ENCODE peak calls at places on chromosomes 2 and 18, in eight cellular contexts. L is HepG2, W is GM23338, K is K562, U is HCT116, R is Panc1, C is GM12878, F is SK-N-SH. X is an unnamed sample.

GRCh38 chr2:186349508-186349907 is 136.6 kb upstream of the ZC3H15 start:
- DNase-seq in L (no peak), W (no peak), K (no peak), U (peak), R (peak), C (no peak), F (no peak), X (peak)

GRCh38 chr2:237413293-237414055 is 490 bp downstream of the COL6A3 start:
- DNase-seq in L (no peak), W (no peak), K (no peak), U (no peak), R (no peak), C (no peak), F (no peak), X (no peak)

GRCh38 chr2:42376758-42377157 is 15.7 kb upstream of the COX7A2L start:
- DNase-seq in L (no peak), W (no peak), K (no peak), U (no peak), R (no peak), C (no peak), F (no peak), X (no peak)

GRCh38 chr2:168402531-168402930 is 53.5 kb upstream of the CERS6 start:
- DNase-seq in L (no peak), W (no peak), K (no peak), U (no peak), R (no peak), C (no peak), F (no peak), X (no peak)

GRCh38 chr18:13538630-13539029 is 187.7 kb downstream of the FAM210A start:
- DNase-seq in L (no peak), W (no peak), K (no peak), U (no peak), R (no peak), C (no peak), F (no peak), X (no peak)

GRCh38 chr2:98871506-98871905 is 64.5 kb downstream of the CRACDL start:
- DNase-seq in L (no peak), W (no peak), K (no peak), U (no peak), R (no peak), C (no peak), F (no peak), X (no peak)

GRCh38 chr2:107334311-107334710 is 448.3 kb upstream of the ST6GAL2 start:
- DNase-seq in L (no peak), W (no peak), K (no peak), U (no peak), R (no peak), C (no peak), F (no peak), X (no peak)

GRCh38 chr2:5693288-5694015 is 1.3 kb downstream of the SOX11 start:
- DNase-seq in L (no peak), W (peak), K (no peak), U (no peak), R (no peak), C (no peak), F (peak), X (no peak)

GRCh38 chr2:2229898-2230817 is 100.9 kb downstream of the MYT1L start:
- DNase-seq in L (no peak), W (no peak), K (no peak), U (no peak), R (no peak), C (no peak), F (peak), X (no peak)

GRCh38 chr2:160533482-160533881 is 39.9 kb upstream of the RBMS1 start:
- DNase-seq in L (no peak), W (no peak), K (no peak), U (no peak), R (no peak), C (no peak), F (no peak), X (no peak)

GRCh38 chr2:15158117-15158516 is 403.0 kb downstream of the NBAS start:
- DNase-seq in L (no peak), W (peak), K (no peak), U (no peak), R (no peak), C (no peak), F (no peak), X (no peak)

GRCh38 chr2:216690451-216691209 is 4.7 kb downstream of the IGFBP5 start:
- DNase-seq in L (no peak), W (peak), K (no peak), U (no peak), R (no peak), C (no peak), F (no peak), X (no peak)

GRCh38 chr2:170771049-170771937 is 1.1 kb downstream of the ERICH2 start:
- DNase-seq in L (peak), W (peak), K (peak), U (peak), R (no peak), C (no peak), F (no peak), X (peak)

GRCh38 chr2:74690571-74690970 is 36.5 kb downstream of the SEMA4F start:
- DNase-seq in L (peak), W (peak), K (peak), U (peak), R (peak), C (peak), F (peak), X (peak)

GRCh38 chr2:128386066-128386465 is 67.4 kb upstream of the HS6ST1 start:
- DNase-seq in L (no peak), W (no peak), K (no peak), U (no peak), R (no peak), C (no peak), F (no peak), X (no peak)

GRCh38 chr18:32831781-32832180 is 59.0 kb upstream of the KLHL14 start:
- DNase-seq in L (no peak), W (no peak), K (no peak), U (no peak), R (no peak), C (no peak), F (no peak), X (no peak)

GRCh38 chr18:47184419-47185050 is 8.4 kb upstream of the IER3IP1 start:
- DNase-seq in L (peak), W (peak), K (peak), U (peak), R (no peak), C (no peak), F (no peak), X (peak)

GRCh38 chr2:234919711-234920110 is 32.1 kb upstream of the SH3BP4 start:
- DNase-seq in L (no peak), W (no peak), K (no peak), U (no peak), R (no peak), C (no peak), F (no peak), X (no peak)

GRCh38 chr2:121489284-121489683 is 41.4 kb upstream of the RNU4ATAC start:
- DNase-seq in L (peak), W (no peak), K (no peak), U (no peak), R (no peak), C (peak), F (no peak), X (no peak)

GRCh38 chr2:162989507-162989906 is 150.9 kb upstream of the KCNH7 start:
- DNase-seq in L (no peak), W (peak), K (no peak), U (no peak), R (no peak), C (no peak), F (no peak), X (no peak)

GRCh38 chr2:194723446-194723845 is 933.6 kb upstream of the SLC39A10 start:
- DNase-seq in L (no peak), W (no peak), K (no peak), U (no peak), R (no peak), C (no peak), F (no peak), X (no peak)

GRCh38 chr2:29130295-29130694 is 15.1 kb downstream of the CLIP4 start:
- DNase-seq in L (peak), W (peak), K (peak), U (no peak), R (no peak), C (no peak), F (no peak), X (peak)

GRCh38 chr2:37676274-37676673 is 4.8 kb upstream of the CDC42EP3 start:
- DNase-seq in L (no peak), W (peak), K (no peak), U (peak), R (no peak), C (no peak), F (no peak), X (no peak)

GRCh38 chr2:109560265-109560664 is 53.5 kb downstream of the SEPTIN10 start:
- DNase-seq in L (no peak), W (no peak), K (no peak), U (no peak), R (no peak), C (no peak), F (no peak), X (no peak)

GRCh38 chr2:102094917-102095316 is 47.6 kb upstream of the IL1R1 start:
- DNase-seq in L (peak), W (no peak), K (peak), U (peak), R (peak), C (no peak), F (no peak), X (peak)

GRCh38 chr2:111896007-111896406 is 2.4 kb upstream of the MERTK start:
- DNase-seq in L (no peak), W (peak), K (peak), U (no peak), R (no peak), C (no peak), F (no peak), X (no peak)

GRCh38 chr2:234329202-234329930 is 167.5 kb downstream of the ARL4C start:
- DNase-seq in L (no peak), W (no peak), K (no peak), U (no peak), R (no peak), C (no peak), F (no peak), X (no peak)

GRCh38 chr2:197244349-197244748 is 66.2 kb downstream of the ANKRD44 start:
- DNase-seq in L (no peak), W (no peak), K (no peak), U (no peak), R (no peak), C (no peak), F (no peak), X (no peak)

GRCh38 chr2:110105608-110106467 is 9.8 kb downstream of the MALL start:
- DNase-seq in L (peak), W (no peak), K (no peak), U (peak), R (no peak), C (no peak), F (no peak), X (no peak)

GRCh38 chr2:159460227-159460626 is 156.1 kb downstream of the BAZ2B start:
- DNase-seq in L (no peak), W (no peak), K (no peak), U (no peak), R (no peak), C (no peak), F (no peak), X (no peak)

GRCh38 chr18:79625195-79625923 is 54.2 kb upstream of the CTDP1 start:
- DNase-seq in L (no peak), W (no peak), K (no peak), U (no peak), R (no peak), C (peak), F (no peak), X (peak)

GRCh38 chr2:196136151-196136550 is 35.2 kb downstream of the STK17B start:
- DNase-seq in L (no peak), W (no peak), K (no peak), U (no peak), R (no peak), C (no peak), F (no peak), X (no peak)

GRCh38 chr2:55047677-55048299 is 2.5 kb downstream of the RTN4 start:
- DNase-seq in L (peak), W (no peak), K (peak), U (no peak), R (no peak), C (no peak), F (no peak), X (peak)

GRCh38 chr2:187054501-187055319 is 205.7 kb upstream of the ZSWIM2 start:
- DNase-seq in L (peak), W (peak), K (peak), U (no peak), R (no peak), C (no peak), F (no peak), X (no peak)

GRCh38 chr18:8529609-8530008 is 79.6 kb upstream of the RAB12 start:
- DNase-seq in L (no peak), W (no peak), K (no peak), U (no peak), R (no peak), C (peak), F (no peak), X (no peak)

GRCh38 chr2:20593072-20594034 is 57.5 kb downstream of the HS1BP3 start:
- DNase-seq in L (peak), W (no peak), K (peak), U (no peak), R (no peak), C (no peak), F (no peak), X (peak)

GRCh38 chr2:200376422-200377142 is 70.1 kb downstream of the SPATS2L start:
- DNase-seq in L (peak), W (no peak), K (peak), U (peak), R (peak), C (no peak), F (no peak), X (no peak)

GRCh38 chr2:80335411-80335810 is 30.9 kb upstream of the LRRTM1 start:
- DNase-seq in L (no peak), W (no peak), K (no peak), U (no peak), R (no peak), C (no peak), F (no peak), X (no peak)

GRCh38 chr18:75377258-75377657 is 50.2 kb downstream of the SMIM21 start:
- DNase-seq in L (no peak), W (no peak), K (no peak), U (no peak), R (no peak), C (no peak), F (no peak), X (no peak)

GRCh38 chr2:173962036-173962435 is 3.1 kb downstream of the SP3 start:
- DNase-seq in L (no peak), W (no peak), K (peak), U (no peak), R (no peak), C (no peak), F (no peak), X (peak)
- TF ChIP-seq REST in L (no peak), W (no peak), K (no peak), U (no peak), R (no peak), C (no peak), F (no peak), X (no peak)

GRCh38 chr2:219177594-219178376 is at the start of gene RETREG2:
- DNase-seq in L (peak), W (peak), K (peak), U (peak), R (peak), C (peak), F (peak), X (peak)
- TF ChIP-seq POLR2AphosphoS5 in L (peak), W (peak), K (peak), U (peak), R (peak), C (peak), F (peak), X (peak)

GRCh38 chr18:11839556-11839955 is 11.7 kb upstream of the CHMP1B start:
- DNase-seq in L (no peak), W (no peak), K (no peak), U (no peak), R (no peak), C (no peak), F (no peak), X (no peak)
- TF ChIP-seq CTCF in L (no peak), W (no peak), K (no peak), U (no peak), R (no peak), C (no peak), F (no peak), X (no peak)

GRCh38 chr2:68251855-68252406 is 401 bp downstream of the PPP3R1 start:
- DNase-seq in L (no peak), W (peak), K (peak), U (no peak), R (no peak), C (no peak), F (peak), X (no peak)
- TF ChIP-seq REST in L (no peak), W (no peak), K (no peak), U (no peak), R (no peak), C (no peak), F (no peak), X (no peak)

DNA sequence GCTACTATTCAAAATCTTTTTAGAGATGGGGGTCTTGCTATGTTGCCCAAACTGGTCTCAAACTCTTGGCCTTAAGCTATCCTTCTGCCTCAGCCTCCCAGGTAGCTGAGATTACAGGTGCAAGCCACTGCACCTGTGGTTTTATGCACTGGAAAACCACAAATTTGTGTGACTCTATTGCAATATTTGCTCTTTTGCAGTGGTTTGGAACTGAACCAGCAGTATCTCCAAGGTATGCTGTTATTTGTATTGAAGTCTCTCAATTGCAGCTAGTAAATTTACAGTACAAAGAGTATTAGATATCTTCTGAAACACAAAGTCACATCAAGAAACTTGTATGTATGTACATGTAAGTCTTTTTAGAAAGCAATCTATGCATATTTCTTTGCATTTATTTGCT is 46.2 kb downstream of the PPP4R1 start:
- DNase-seq in L (no peak), W (no peak), K (no peak), U (no peak), R (no peak), C (no peak), F (no peak), X (no peak)
- TF ChIP-seq POLR2AphosphoS5 in L (no peak), W (no peak), K (no peak), U (no peak), R (no peak), C (no peak), F (no peak), X (no peak)

GRCh38 chr2:138727956-138728355 is 52.2 kb downstream of the NXPH2 start:
- DNase-seq in L (no peak), W (peak), K (no peak), U (peak), R (no peak), C (no peak), F (no peak), X (no peak)
- TF ChIP-seq CTCF in L (no peak), W (peak), K (no peak), U (peak), R (no peak), C (no peak), F (no peak), X (no peak)